ENCODE peak calls at places on chromosomes 2 and 18, in seven cellular contexts. G is fibroblast of pulmonary artery, L is kidney, O is GM13976, M is neural crest cell, A is PC-9, T is AG04450. Z is an unnamed sample.

GRCh38 chr18:37484893-37485834 is 80.4 kb downstream of the CELF4 start:
- DNase-seq in G (peak), L (no peak), O (peak), M (peak), A (no peak), T (no peak), Z (no peak)

GRCh38 chr18:8786766-8787670 is 81.7 kb downstream of the MTCL1 start:
- DNase-seq in G (no peak), L (no peak), O (no peak), M (no peak), A (no peak), T (no peak), Z (no peak)

GRCh38 chr2:146135245-146135644 is 1615.3 kb upstream of the ZEB2 start:
- DNase-seq in G (no peak), L (no peak), O (no peak), M (no peak), A (peak), T (no peak), Z (no peak)

GRCh38 chr18:22170421-22171262 is 1.3 kb downstream of the GATA6 start:
- DNase-seq in G (peak), L (peak), O (no peak), M (peak), A (peak), T (peak), Z (no peak)

GRCh38 chr2:242015366-242016065 is 146.0 kb downstream of the RTP5 start:
- DNase-seq in G (no peak), L (no peak), O (no peak), M (no peak), A (no peak), T (no peak), Z (no peak)

GRCh38 chr2:15939854-15940660 is at the start of gene MYCN:
- DNase-seq in G (peak), L (no peak), O (peak), M (peak), A (no peak), T (no peak), Z (no peak)

GRCh38 chr2:112644155-112644932 is 1.4 kb upstream of the SLC20A1 start:
- DNase-seq in G (peak), L (no peak), O (no peak), M (no peak), A (peak), T (no peak), Z (no peak)

GRCh38 chr2:224749136-224749535 is 33.0 kb upstream of the CCDC195 start:
- DNase-seq in G (peak), L (no peak), O (no peak), M (no peak), A (no peak), T (no peak), Z (no peak)

GRCh38 chr2:208491648-208492047 is 85.1 kb downstream of the PTH2R start:
- DNase-seq in G (no peak), L (no peak), O (no peak), M (no peak), A (no peak), T (no peak), Z (no peak)

GRCh38 chr2:11396690-11396985 is 52.2 kb upstream of the ROCK2 start:
- DNase-seq in G (no peak), L (no peak), O (no peak), M (no peak), A (no peak), T (no peak), Z (no peak)

GRCh38 chr2:191901031-191901430 is 54.1 kb upstream of the CAVIN2 start:
- DNase-seq in G (no peak), L (no peak), O (no peak), M (no peak), A (no peak), T (no peak), Z (no peak)

GRCh38 chr18:24734058-24734457 is 273.6 kb downstream of the HRH4 start:
- DNase-seq in G (no peak), L (no peak), O (no peak), M (peak), A (no peak), T (no peak), Z (no peak)

GRCh38 chr18:3924455-3924854 is 474.5 kb downstream of the TGIF1 start:
- DNase-seq in G (no peak), L (no peak), O (no peak), M (no peak), A (no peak), T (no peak), Z (no peak)

GRCh38 chr2:205683991-205684390 is 1.7 kb downstream of the NRP2 start:
- DNase-seq in G (no peak), L (no peak), O (no peak), M (no peak), A (no peak), T (no peak), Z (no peak)

GRCh38 chr2:107133412-107133811 is 247.4 kb upstream of the ST6GAL2 start:
- DNase-seq in G (no peak), L (no peak), O (no peak), M (no peak), A (no peak), T (no peak), Z (no peak)

GRCh38 chr2:172430671-172431070 is 3.3 kb downstream of the ITGA6 start:
- DNase-seq in G (no peak), L (no peak), O (no peak), M (no peak), A (no peak), T (no peak), Z (no peak)

GRCh38 chr2:27353762-27354596 is 2.6 kb downstream of the GTF3C2 start:
- DNase-seq in G (no peak), L (no peak), O (no peak), M (no peak), A (peak), T (no peak), Z (no peak)

GRCh38 chr2:101446869-101447268 is 28.0 kb downstream of the RFX8 start:
- DNase-seq in G (peak), L (no peak), O (no peak), M (no peak), A (no peak), T (peak), Z (no peak)

GRCh38 chr18:13836559-13836958 is 12.6 kb downstream of the MC5R start:
- DNase-seq in G (no peak), L (no peak), O (no peak), M (no peak), A (peak), T (no peak), Z (no peak)

GRCh38 chr2:105788670-105789290 is 44.1 kb downstream of the NCK2 start:
- DNase-seq in G (no peak), L (no peak), O (no peak), M (no peak), A (no peak), T (no peak), Z (no peak)

GRCh38 chr18:78479443-78479842 is 500.2 kb upstream of the SALL3 start:
- DNase-seq in G (no peak), L (no peak), O (no peak), M (no peak), A (no peak), T (no peak), Z (no peak)

GRCh38 chr2:127957240-127957639 is 70.6 kb downstream of the SAP130 start:
- DNase-seq in G (no peak), L (no peak), O (no peak), M (no peak), A (no peak), T (no peak), Z (no peak)

GRCh38 chr18:70181015-70181414 is 24.5 kb downstream of the RTTN start:
- DNase-seq in G (peak), L (no peak), O (no peak), M (no peak), A (peak), T (peak), Z (no peak)

GRCh38 chr18:55582325-55582724 is 5.7 kb downstream of the TCF4 start:
- DNase-seq in G (no peak), L (no peak), O (no peak), M (no peak), A (no peak), T (no peak), Z (no peak)

GRCh38 chr2:23235292-23235691 is 149.7 kb upstream of the KLHL29 start:
- DNase-seq in G (peak), L (no peak), O (no peak), M (no peak), A (no peak), T (no peak), Z (no peak)

GRCh38 chr2:155965415-155966070 is 367.0 kb downstream of the NR4A2 start:
- DNase-seq in G (no peak), L (no peak), O (no peak), M (no peak), A (no peak), T (no peak), Z (no peak)

GRCh38 chr2:173205375-173205774 is 129.7 kb downstream of the MAP3K20 start:
- DNase-seq in G (peak), L (peak), O (no peak), M (no peak), A (no peak), T (no peak), Z (peak)

GRCh38 chr2:31270136-31270535 is 36.2 kb downstream of the EHD3 start:
- DNase-seq in G (no peak), L (no peak), O (no peak), M (no peak), A (no peak), T (no peak), Z (peak)

GRCh38 chr2:63819765-63820717 is 21.7 kb upstream of the UGP2 start:
- DNase-seq in G (peak), L (no peak), O (no peak), M (no peak), A (no peak), T (no peak), Z (no peak)

GRCh38 chr2:174877796-174878195 is 113.5 kb upstream of the CHRNA1 start:
- DNase-seq in G (no peak), L (no peak), O (no peak), M (no peak), A (no peak), T (no peak), Z (no peak)

GRCh38 chr2:99552529-99552928 is 62.7 kb upstream of the REV1 start:
- DNase-seq in G (no peak), L (no peak), O (no peak), M (no peak), A (no peak), T (no peak), Z (no peak)

GRCh38 chr18:63159590-63159989 is 160.0 kb downstream of the BCL2 start:
- DNase-seq in G (no peak), L (no peak), O (no peak), M (no peak), A (no peak), T (no peak), Z (no peak)

GRCh38 chr2:40658917-40659316 is 207.0 kb upstream of the SLC8A1 start:
- DNase-seq in G (peak), L (no peak), O (peak), M (no peak), A (no peak), T (peak), Z (no peak)

GRCh38 chr18:9516437-9517064 is 41.2 kb downstream of the RALBP1 start:
- DNase-seq in G (peak), L (no peak), O (peak), M (no peak), A (no peak), T (no peak), Z (no peak)

GRCh38 chr2:175805442-175806114 is 196.5 kb downstream of the LNPK start:
- DNase-seq in G (peak), L (no peak), O (no peak), M (no peak), A (no peak), T (no peak), Z (no peak)

GRCh38 chr2:236984046-236984445 is 101.6 kb upstream of the COPS8 start:
- DNase-seq in G (peak), L (no peak), O (no peak), M (no peak), A (no peak), T (no peak), Z (no peak)

GRCh38 chr2:18684202-18685040 is 95.1 kb upstream of the NT5C1B start:
- DNase-seq in G (no peak), L (no peak), O (no peak), M (no peak), A (no peak), T (peak), Z (peak)

GRCh38 chr2:18690342-18690741 is 101.0 kb upstream of the NT5C1B start:
- DNase-seq in G (no peak), L (no peak), O (no peak), M (peak), A (no peak), T (no peak), Z (no peak)
- TF ChIP-seq CTCF in G (peak), L (no peak), O (no peak), M (peak), A (peak), T (peak), Z (no peak)

DNA sequence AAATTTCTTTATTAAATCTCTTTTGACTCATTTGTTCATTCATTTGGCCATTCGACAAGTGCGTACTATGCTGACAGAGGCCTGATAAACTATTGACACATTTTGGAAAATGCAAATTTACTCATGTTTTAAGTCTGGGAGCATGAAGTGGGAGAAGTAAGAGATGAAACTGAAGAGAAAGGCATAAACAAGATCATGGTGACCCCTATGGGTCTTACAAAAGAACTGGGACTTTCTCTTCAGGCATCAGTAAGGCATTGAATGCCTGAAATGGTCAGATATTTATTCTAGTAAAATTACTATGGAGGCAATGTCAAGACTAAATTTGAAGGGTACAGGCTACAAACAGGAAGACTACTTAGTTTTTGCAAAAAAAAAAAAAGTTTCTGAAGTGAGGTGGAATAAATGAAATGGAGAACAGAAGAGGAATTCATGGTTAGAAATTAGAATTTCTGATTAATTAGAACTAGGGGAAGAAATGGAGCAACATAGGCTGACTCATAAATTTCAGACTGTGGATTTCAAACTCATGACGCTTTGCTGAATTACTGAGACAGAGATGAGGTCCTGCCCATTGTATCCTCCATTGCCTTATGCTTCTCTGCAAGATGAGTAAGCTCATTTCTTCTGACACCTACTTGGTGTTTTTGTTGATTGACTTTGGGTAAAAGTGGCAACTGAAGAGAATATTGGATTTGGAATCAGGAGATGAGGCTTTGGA is 32.7 kb downstream of the VSNL1 start:
- DNase-seq in G (no peak), L (no peak), O (peak), M (no peak), A (no peak), T (no peak), Z (no peak)
- TF ChIP-seq CTCF in G (peak), L (no peak), O (no peak), M (no peak), A (no peak), T (peak), Z (no peak)

GRCh38 chr2:18404708-18405107 is 155.7 kb downstream of the RDH14 start:
- DNase-seq in G (no peak), L (no peak), O (no peak), M (no peak), A (no peak), T (no peak), Z (no peak)
- TF ChIP-seq CTCF in G (peak), L (no peak), O (no peak), M (peak), A (peak), T (peak), Z (peak)

DNA sequence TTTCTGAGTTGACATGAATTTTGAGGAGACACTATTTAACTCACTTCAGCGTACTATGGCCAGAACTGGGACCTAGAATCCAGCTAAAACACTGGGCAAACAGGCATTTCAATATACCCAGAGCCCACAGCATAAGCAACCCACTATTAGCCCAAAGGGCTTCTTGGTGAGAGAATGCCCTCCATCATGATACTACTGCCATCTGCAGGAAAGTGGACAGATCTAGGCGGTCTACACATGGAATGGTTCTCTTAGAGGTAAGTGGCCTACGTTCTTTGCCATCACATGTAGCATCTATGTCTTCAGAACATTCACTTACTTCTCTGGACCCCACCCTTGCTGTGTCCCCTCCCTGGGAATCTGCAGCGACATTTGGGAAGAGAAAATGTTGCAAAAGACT is 181.3 kb upstream of the LINC00305 start:
- DNase-seq in G (peak), L (no peak), O (peak), M (no peak), A (peak), T (no peak), Z (no peak)
- TF ChIP-seq CTCF in G (no peak), L (peak), O (no peak), M (no peak), A (no peak), T (no peak), Z (no peak)

Z was measured in AG09319.